ENCODE peak calls at places on chromosomes 12 and 14, in five cellular contexts. One of them, this sample, is unnamed.
A peak's percentile ranks its signal among the peaks of the same experiment; 100 is the strongest.

GRCh38 chr14:105993814-105994213 is 467.4 kb downstream of the TMEM121 start:
- DNase-seq in left ventricle myocardium superior: no peak
- DNase-seq in GM23338: no peak
- DNase-seq in COR-L47: no peak
- DNase-seq in stimulated activated CD8-positive, alpha-beta memory T cell treated with anti-CD3 and anti-CD28 coated beads, Interleukin-4, amount 100 ng/mL, for 1 hour: no peak
- DNase-seq in this sample: no peak

GRCh38 chr12:29176951-29177350 is 27.9 kb downstream of the FAR2 start:
- DNase-seq in left ventricle myocardium superior: no peak
- DNase-seq in GM23338: no peak
- DNase-seq in COR-L47: no peak
- DNase-seq in stimulated activated CD8-positive, alpha-beta memory T cell treated with anti-CD3 and anti-CD28 coated beads, Interleukin-4, amount 100 ng/mL, for 1 hour: no peak
- DNase-seq in this sample: no peak

GRCh38 chr12:27334052-27334720 is 1.6 kb downstream of the BMAL2 start:
- DNase-seq in left ventricle myocardium superior: no peak
- DNase-seq in GM23338: no peak
- DNase-seq in COR-L47: no peak
- DNase-seq in stimulated activated CD8-positive, alpha-beta memory T cell treated with anti-CD3 and anti-CD28 coated beads, Interleukin-4, amount 100 ng/mL, for 1 hour: no peak
- DNase-seq in this sample: no peak

GRCh38 chr12:32139064-32139421 is 32.4 kb downstream of the BICD1 start:
- DNase-seq in left ventricle myocardium superior: no peak
- DNase-seq in GM23338: peak; percentile 37
- DNase-seq in COR-L47: no peak
- DNase-seq in stimulated activated CD8-positive, alpha-beta memory T cell treated with anti-CD3 and anti-CD28 coated beads, Interleukin-4, amount 100 ng/mL, for 1 hour: no peak
- DNase-seq in this sample: no peak

GRCh38 chr12:131847456-131847855 is 19.3 kb downstream of the MMP17 start:
- DNase-seq in left ventricle myocardium superior: no peak
- DNase-seq in GM23338: no peak
- DNase-seq in COR-L47: no peak
- DNase-seq in stimulated activated CD8-positive, alpha-beta memory T cell treated with anti-CD3 and anti-CD28 coated beads, Interleukin-4, amount 100 ng/mL, for 1 hour: no peak
- DNase-seq in this sample: no peak

GRCh38 chr12:93290391-93290790 is 87.3 kb upstream of the NUDT4 start:
- DNase-seq in left ventricle myocardium superior: no peak
- DNase-seq in GM23338: no peak
- DNase-seq in COR-L47: no peak
- DNase-seq in stimulated activated CD8-positive, alpha-beta memory T cell treated with anti-CD3 and anti-CD28 coated beads, Interleukin-4, amount 100 ng/mL, for 1 hour: no peak
- DNase-seq in this sample: no peak

GRCh38 chr12:99822273-99822672 is 162.5 kb downstream of the ANKS1B start:
- DNase-seq in left ventricle myocardium superior: no peak
- DNase-seq in GM23338: peak; percentile 25
- DNase-seq in COR-L47: no peak
- DNase-seq in stimulated activated CD8-positive, alpha-beta memory T cell treated with anti-CD3 and anti-CD28 coated beads, Interleukin-4, amount 100 ng/mL, for 1 hour: no peak
- DNase-seq in this sample: no peak

GRCh38 chr12:121495746-121496145 is 85.1 kb downstream of the KDM2B start:
- DNase-seq in left ventricle myocardium superior: no peak
- DNase-seq in GM23338: no peak
- DNase-seq in COR-L47: no peak
- DNase-seq in stimulated activated CD8-positive, alpha-beta memory T cell treated with anti-CD3 and anti-CD28 coated beads, Interleukin-4, amount 100 ng/mL, for 1 hour: no peak
- DNase-seq in this sample: no peak

GRCh38 chr14:93527076-93527692 is 96.4 kb downstream of the UNC79 start:
- DNase-seq in left ventricle myocardium superior: no peak
- DNase-seq in GM23338: no peak
- DNase-seq in COR-L47: no peak
- DNase-seq in stimulated activated CD8-positive, alpha-beta memory T cell treated with anti-CD3 and anti-CD28 coated beads, Interleukin-4, amount 100 ng/mL, for 1 hour: no peak
- DNase-seq in this sample: no peak

GRCh38 chr12:49198431-49199155 is 9.7 kb upstream of the TUBA1A start:
- DNase-seq in left ventricle myocardium superior: peak; percentile 53
- DNase-seq in GM23338: peak; percentile 63
- DNase-seq in COR-L47: peak; percentile 76
- DNase-seq in stimulated activated CD8-positive, alpha-beta memory T cell treated with anti-CD3 and anti-CD28 coated beads, Interleukin-4, amount 100 ng/mL, for 1 hour: no peak
- DNase-seq in this sample: peak; percentile 68

GRCh38 chr14:92207012-92207927 is 85.5 kb downstream of the CPSF2 start:
- DNase-seq in left ventricle myocardium superior: no peak
- DNase-seq in GM23338: peak; percentile 69
- DNase-seq in COR-L47: no peak
- DNase-seq in stimulated activated CD8-positive, alpha-beta memory T cell treated with anti-CD3 and anti-CD28 coated beads, Interleukin-4, amount 100 ng/mL, for 1 hour: no peak
- DNase-seq in this sample: no peak

GRCh38 chr14:23095196-23096108 is at the start of gene C14orf119:
- DNase-seq in left ventricle myocardium superior: peak; percentile 94
- DNase-seq in GM23338: peak; percentile 100
- DNase-seq in COR-L47: no peak
- DNase-seq in stimulated activated CD8-positive, alpha-beta memory T cell treated with anti-CD3 and anti-CD28 coated beads, Interleukin-4, amount 100 ng/mL, for 1 hour: peak; percentile 98
- DNase-seq in this sample: no peak

GRCh38 chr12:78403136-78403535 is 461.4 kb upstream of the SYT1 start:
- DNase-seq in left ventricle myocardium superior: no peak
- DNase-seq in GM23338: no peak
- DNase-seq in COR-L47: no peak
- DNase-seq in stimulated activated CD8-positive, alpha-beta memory T cell treated with anti-CD3 and anti-CD28 coated beads, Interleukin-4, amount 100 ng/mL, for 1 hour: no peak
- DNase-seq in this sample: peak; percentile 55

GRCh38 chr12:122096591-122097149 is 18.1 kb downstream of the MLXIP start:
- DNase-seq in left ventricle myocardium superior: peak; percentile 61
- DNase-seq in GM23338: no peak
- DNase-seq in COR-L47: no peak
- DNase-seq in stimulated activated CD8-positive, alpha-beta memory T cell treated with anti-CD3 and anti-CD28 coated beads, Interleukin-4, amount 100 ng/mL, for 1 hour: no peak
- DNase-seq in this sample: no peak

GRCh38 chr14:37257651-37258050 is 59.9 kb downstream of the MIPOL1 start:
- DNase-seq in left ventricle myocardium superior: no peak
- DNase-seq in GM23338: peak; percentile 3
- DNase-seq in COR-L47: no peak
- DNase-seq in stimulated activated CD8-positive, alpha-beta memory T cell treated with anti-CD3 and anti-CD28 coated beads, Interleukin-4, amount 100 ng/mL, for 1 hour: no peak
- DNase-seq in this sample: peak; percentile 49

GRCh38 chr14:54350196-54350595 is 46.6 kb upstream of the CDKN3 start:
- DNase-seq in left ventricle myocardium superior: no peak
- DNase-seq in GM23338: no peak
- DNase-seq in COR-L47: no peak
- DNase-seq in stimulated activated CD8-positive, alpha-beta memory T cell treated with anti-CD3 and anti-CD28 coated beads, Interleukin-4, amount 100 ng/mL, for 1 hour: no peak
- DNase-seq in this sample: no peak

This sample was measured in NCI-H1417.